ENCODE peak calls at places on chromosomes 16 and 17, in six cellular contexts. N is GM23338, S is K562, H is WTC11, V is HepG2, O is GM12878. B is an unnamed sample.

GRCh38 chr17:28139822-28140221 is 97.3 kb downstream of the NLK start:
- DNase-seq in N (no peak), S (no peak), H (no peak), V (no peak), O (no peak), B (no peak)

GRCh38 chr16:77457046-77457445 is 22.2 kb upstream of the ADAMTS18 start:
- DNase-seq in N (no peak), S (no peak), H (no peak), V (no peak), O (no peak), B (no peak)

GRCh38 chr16:84807776-84808175 is 12.0 kb upstream of the CRISPLD2 start:
- DNase-seq in N (no peak), S (no peak), H (no peak), V (no peak), O (no peak), B (no peak)

GRCh38 chr17:34719569-34719968 is 140.2 kb downstream of the TMEM132E start:
- DNase-seq in N (no peak), S (no peak), H (no peak), V (no peak), O (no peak), B (no peak)

GRCh38 chr17:62668091-62668804 is 40.8 kb downstream of the MRC2 start:
- DNase-seq in N (no peak), S (no peak), H (peak; percentile 3), V (no peak), O (no peak), B (no peak)

GRCh38 chr17:58365185-58365979 is 13.4 kb upstream of the SUPT4H1 start:
- DNase-seq in N (no peak), S (no peak), H (no peak), V (peak; percentile 45), O (no peak), B (no peak)

GRCh38 chr16:8260140-8260539 is 330.2 kb downstream of the TMEM114 start:
- DNase-seq in N (no peak), S (no peak), H (no peak), V (no peak), O (no peak), B (no peak)

GRCh38 chr17:81612172-81612571 is 24.7 kb downstream of the NPLOC4 start:
- DNase-seq in N (no peak), S (no peak), H (no peak), V (no peak), O (no peak), B (no peak)

GRCh38 chr17:8006836-8007680 is 4.6 kb downstream of the GUCY2D start:
- DNase-seq in N (peak; percentile 17), S (no peak), H (no peak), V (no peak), O (no peak), B (no peak)

GRCh38 chr17:75662511-75662910 is 4.4 kb downstream of the RECQL5 start:
- DNase-seq in N (no peak), S (no peak), H (no peak), V (no peak), O (no peak), B (no peak)

DNA sequence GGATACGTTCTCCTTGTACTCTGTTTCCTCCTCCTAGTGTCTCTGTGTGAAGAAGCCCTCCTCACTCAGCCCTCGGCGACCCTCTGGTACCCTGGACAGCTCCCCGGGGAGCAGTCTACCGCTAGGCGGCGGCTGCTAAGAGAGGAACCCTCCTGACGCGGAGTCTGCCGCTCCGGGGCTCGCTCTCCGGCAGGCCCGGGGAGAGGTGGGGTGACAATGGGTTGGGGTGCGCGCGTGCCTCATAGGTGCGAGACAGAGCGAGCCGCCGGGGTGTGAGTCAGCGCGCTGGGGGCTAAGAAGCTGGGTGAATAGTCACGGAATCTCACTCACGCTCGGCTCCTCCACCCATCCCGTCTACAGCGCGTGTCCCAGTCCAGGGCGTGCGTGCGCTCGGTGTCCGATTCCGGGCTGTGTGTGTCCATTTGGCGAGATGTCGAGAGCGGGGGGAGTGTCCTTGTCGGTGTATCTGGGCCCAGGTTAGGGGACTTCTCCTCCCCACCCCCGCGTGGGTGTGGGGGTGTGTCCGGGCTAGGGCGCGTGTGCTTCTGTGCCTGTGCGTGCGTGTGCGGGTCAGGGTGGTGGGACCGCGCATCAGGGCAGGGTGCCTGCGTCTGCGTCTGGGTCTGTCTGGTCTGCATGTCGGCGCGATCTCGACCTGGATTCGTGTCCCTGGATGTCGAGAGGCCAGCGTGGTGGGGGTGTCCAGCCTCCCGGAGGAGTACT is 578 bp upstream of the HS3ST2 start:
- DNase-seq in N (peak; percentile 93), S (peak; percentile 51), H (peak; percentile 92), V (peak; percentile 28), O (no peak), B (peak; percentile 61)
- TF ChIP-seq CREB1 in N (peak; percentile 75), S (no peak), H (peak; percentile 67), V (no peak), O (no peak), B (peak; percentile 73)

GRCh38 chr16:19872179-19872863 is 12.3 kb downstream of the GPRC5B start:
- DNase-seq in N (no peak), S (no peak), H (no peak), V (no peak), O (no peak), B (no peak)
- TF ChIP-seq CREB1 in N (no peak), S (no peak), H (no peak), V (no peak), O (no peak), B (no peak)

DNA sequence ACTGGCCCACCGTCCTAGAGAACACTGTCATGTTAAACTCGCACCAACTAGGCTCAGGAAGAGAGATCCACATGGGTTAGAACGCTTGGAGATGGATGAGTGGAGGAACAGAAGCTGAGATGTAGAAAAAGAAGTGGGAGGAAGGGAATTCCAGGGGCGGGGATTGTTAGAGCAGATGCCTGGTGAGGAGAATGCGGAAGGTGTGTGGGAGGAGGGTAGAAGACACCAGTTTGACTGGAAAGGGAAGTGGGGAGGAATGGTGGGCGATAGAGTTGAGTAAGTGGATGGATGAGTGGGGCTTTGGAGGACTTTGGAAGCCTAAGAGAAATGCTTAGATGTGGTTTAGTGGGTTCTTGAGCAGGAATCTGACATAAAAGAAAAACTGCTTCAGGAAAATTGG is 37.4 kb downstream of the DHX38 start:
- DNase-seq in N (no peak), S (no peak), H (no peak), V (no peak), O (no peak), B (no peak)
- TF ChIP-seq CREB1 in N (no peak), S (no peak), H (no peak), V (no peak), O (no peak), B (no peak)

DNA sequence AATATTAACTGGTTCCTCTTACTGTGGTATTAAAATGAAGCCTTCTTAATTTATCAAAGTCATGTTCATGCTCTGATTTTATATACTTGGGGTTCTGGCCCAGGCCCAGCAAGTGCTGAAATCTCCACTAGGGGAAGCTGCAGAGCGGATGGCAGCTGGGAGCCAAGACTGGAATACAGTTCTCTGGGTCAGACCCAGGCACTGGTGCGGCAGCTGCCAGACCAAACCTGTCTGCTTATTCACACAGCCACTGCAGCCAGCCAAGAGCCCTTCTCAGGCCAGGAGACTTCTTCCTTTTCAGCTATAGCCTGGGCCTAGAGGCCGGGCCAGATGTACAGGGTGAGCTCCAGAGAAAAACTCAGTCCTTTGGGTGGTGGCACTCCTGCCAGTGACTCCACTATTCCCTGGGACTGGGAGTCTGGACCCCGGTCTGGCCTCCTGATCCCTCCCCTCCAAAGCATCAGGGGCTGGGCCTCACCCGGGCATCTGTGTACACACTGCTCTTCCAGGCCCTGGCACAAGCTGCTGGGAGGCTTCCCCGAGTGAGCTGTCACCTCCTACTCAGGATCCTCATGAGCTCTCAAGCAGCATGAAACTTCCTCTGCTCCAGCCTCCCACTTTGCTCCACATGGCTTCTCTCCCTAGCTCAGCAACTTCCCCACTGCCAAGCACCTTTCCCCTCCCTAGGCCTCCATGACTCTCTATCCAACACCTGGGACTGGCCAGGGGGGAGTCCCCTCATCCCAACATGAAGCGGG is 24.4 kb downstream of the ATP6V0D1 start:
- DNase-seq in N (peak; percentile 74), S (no peak), H (peak; percentile 61), V (no peak), O (no peak), B (no peak)
- TF ChIP-seq CREB1 in N (no peak), S (no peak), H (no peak), V (no peak), O (no peak), B (no peak)

GRCh38 chr16:22299036-22299435 is 1.8 kb downstream of the POLR3E start:
- DNase-seq in N (no peak), S (no peak), H (no peak), V (no peak), O (no peak), B (no peak)

GRCh38 chr16:22296225-22297113 is 740 bp upstream of the POLR3E start:
- DNase-seq in N (peak; percentile 49), S (no peak), H (no peak), V (peak; percentile 34), O (peak; percentile 94), B (no peak)

GRCh38 chr16:22300427-22301071 is 3.3 kb downstream of the POLR3E start:
- DNase-seq in N (peak; percentile 67), S (peak; percentile 40), H (peak; percentile 57), V (peak; percentile 58), O (no peak), B (peak; percentile 67)

GRCh38 chr16:22297114-22297870 is at the start of gene POLR3E:
- DNase-seq in N (peak; percentile 98), S (peak; percentile 97), H (peak; percentile 99), V (peak; percentile 99), O (no peak), B (peak; percentile 96)

GRCh38 chr16:22297871-22298733 is 893 bp downstream of the POLR3E start:
- DNase-seq in N (peak; percentile 76), S (peak; percentile 71), H (peak; percentile 72), V (peak; percentile 93), O (peak; percentile 93), B (no peak)
- TF ChIP-seq CREB1 in N (peak; percentile 58), S (peak; percentile 97), H (no peak), V (peak; percentile 88), O (peak; percentile 98), B (peak; percentile 73)

GRCh38 chr16:5416013-5416412 is 318.4 kb upstream of the EEF2KMT start:
- DNase-seq in N (no peak), S (no peak), H (no peak), V (no peak), O (no peak), B (no peak)

GRCh38 chr16:5415123-5415522 is 317.5 kb upstream of the EEF2KMT start:
- DNase-seq in N (peak; percentile 71), S (no peak), H (no peak), V (no peak), O (no peak), B (no peak)

DNA sequence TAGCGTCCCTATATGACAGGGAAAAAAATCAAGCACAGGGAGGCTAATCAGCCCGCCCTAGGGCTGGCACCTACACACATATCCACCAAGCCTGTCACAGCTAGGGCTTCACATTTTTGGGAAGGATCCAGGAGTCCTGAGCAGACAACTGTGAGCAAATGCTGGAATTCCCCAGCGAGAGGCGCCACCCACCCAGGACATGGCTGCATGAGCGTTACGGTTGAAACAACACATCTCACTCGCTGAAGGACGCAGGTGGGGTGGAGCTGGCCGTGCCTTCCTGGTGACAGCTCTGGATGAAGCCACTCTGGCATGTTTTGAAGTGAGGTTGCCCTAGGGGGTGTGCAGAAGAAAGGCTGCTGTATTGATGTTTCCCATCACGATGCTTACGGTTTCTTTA is 315.1 kb upstream of the EEF2KMT start:
- DNase-seq in N (peak; percentile 73), S (no peak), H (peak; percentile 61), V (no peak), O (no peak), B (no peak)
- TF ChIP-seq CREB1 in N (no peak), S (no peak), H (no peak), V (no peak), O (no peak), B (no peak)

DNA sequence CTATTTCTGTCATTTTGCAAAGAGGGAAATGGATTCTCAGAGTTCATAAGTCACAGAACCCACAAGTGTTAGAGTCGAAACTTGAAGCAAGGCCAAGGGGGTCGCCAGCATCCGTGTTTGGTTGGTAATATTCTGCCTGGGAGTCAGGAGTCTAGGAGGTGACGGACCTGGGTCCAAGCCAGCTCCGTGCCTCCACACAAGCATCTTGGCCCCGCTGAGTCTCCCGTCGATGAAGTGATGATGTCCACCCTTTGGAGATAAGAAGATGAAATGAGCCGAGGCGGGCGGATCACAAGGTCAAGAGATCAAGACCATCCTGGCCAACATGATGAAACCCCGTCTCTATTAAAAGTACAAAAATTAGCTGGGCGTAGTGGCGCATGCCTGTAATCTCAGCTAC is 53.2 kb upstream of the TNRC6C start:
- DNase-seq in N (no peak), S (no peak), H (no peak), V (no peak), O (no peak), B (no peak)
- TF ChIP-seq CREB1 in N (no peak), S (no peak), H (no peak), V (no peak), O (no peak), B (no peak)